ENCODE peak calls at places on chromosomes 6 and 20, in six cellular contexts. One of them, this sample, is unnamed.

GRCh38 chr6:51001399-51001798 is 182.7 kb downstream of the TFAP2B start:
- DNase-seq in H1: no peak
- DNase-seq in GM12878: no peak
- DNase-seq in K562: no peak
- DNase-seq in HCT116: no peak
- DNase-seq in HepG2: no peak
- DNase-seq in this sample: no peak

GRCh38 chr20:56774873-56775272 is 145.8 kb downstream of the TFAP2C start:
- DNase-seq in H1: no peak
- DNase-seq in GM12878: no peak
- DNase-seq in K562: no peak
- DNase-seq in HCT116: no peak
- DNase-seq in HepG2: no peak
- DNase-seq in this sample: no peak

GRCh38 chr6:7769702-7770101 is 43.8 kb downstream of the BMP6 start:
- DNase-seq in H1: no peak
- DNase-seq in GM12878: no peak
- DNase-seq in K562: no peak
- DNase-seq in HCT116: no peak
- DNase-seq in HepG2: no peak
- DNase-seq in this sample: no peak

GRCh38 chr20:56574531-56575142 is 41.6 kb downstream of the FAM209B start:
- DNase-seq in H1: no peak
- DNase-seq in GM12878: no peak
- DNase-seq in K562: no peak
- DNase-seq in HCT116: no peak
- DNase-seq in HepG2: no peak
- DNase-seq in this sample: no peak

GRCh38 chr20:58903636-58904035 is 51.1 kb downstream of the GNAS start:
- DNase-seq in H1: no peak
- DNase-seq in GM12878: no peak
- DNase-seq in K562: no peak
- DNase-seq in HCT116: no peak
- DNase-seq in HepG2: no peak
- DNase-seq in this sample: no peak

GRCh38 chr6:35487653-35488516 is 9.0 kb downstream of the TEAD3 start:
- DNase-seq in H1: no peak
- DNase-seq in GM12878: no peak
- DNase-seq in K562: no peak
- DNase-seq in HCT116: no peak
- DNase-seq in HepG2: no peak
- DNase-seq in this sample: no peak

GRCh38 chr20:58109918-58110635 is 118.4 kb downstream of the ANKRD60 start:
- DNase-seq in H1: no peak
- DNase-seq in GM12878: no peak
- DNase-seq in K562: no peak
- DNase-seq in HCT116: no peak
- DNase-seq in HepG2: no peak
- DNase-seq in this sample: no peak

GRCh38 chr20:17504898-17505663 is 26.1 kb downstream of the BFSP1 start:
- DNase-seq in H1: no peak
- DNase-seq in GM12878: peak; percentile 25
- DNase-seq in K562: peak; percentile 24
- DNase-seq in HCT116: peak; percentile 27
- DNase-seq in HepG2: peak; percentile 64
- DNase-seq in this sample: no peak

GRCh38 chr20:44301285-44301684 is 9.7 kb downstream of the FITM2 start:
- DNase-seq in H1: no peak
- DNase-seq in GM12878: no peak
- DNase-seq in K562: no peak
- DNase-seq in HCT116: no peak
- DNase-seq in HepG2: no peak
- DNase-seq in this sample: no peak

GRCh38 chr6:157323924-157324276 is 581 bp upstream of the TMEM242 start:
- DNase-seq in H1: no peak
- DNase-seq in GM12878: no peak
- DNase-seq in K562: peak; percentile 63
- DNase-seq in HCT116: peak; percentile 45
- DNase-seq in HepG2: peak; percentile 81
- DNase-seq in this sample: peak; percentile 40

GRCh38 chr6:20686142-20686541 is 151.9 kb downstream of the CDKAL1 start:
- DNase-seq in H1: peak; percentile 10
- DNase-seq in GM12878: no peak
- DNase-seq in K562: no peak
- DNase-seq in HCT116: no peak
- DNase-seq in HepG2: no peak
- DNase-seq in this sample: no peak

GRCh38 chr6:145077382-145077781 is 657.9 kb downstream of the EPM2A start:
- DNase-seq in H1: no peak
- DNase-seq in GM12878: no peak
- DNase-seq in K562: no peak
- DNase-seq in HCT116: no peak
- DNase-seq in HepG2: no peak
- DNase-seq in this sample: no peak

GRCh38 chr6:42449917-42450313 is 1.8 kb downstream of the TRERF1 start:
- DNase-seq in H1: no peak
- DNase-seq in GM12878: no peak
- DNase-seq in K562: no peak
- DNase-seq in HCT116: no peak
- DNase-seq in HepG2: no peak
- DNase-seq in this sample: no peak

GRCh38 chr6:148146717-148147116 is 195.9 kb upstream of the SASH1 start:
- DNase-seq in H1: peak; percentile 3
- DNase-seq in GM12878: no peak
- DNase-seq in K562: no peak
- DNase-seq in HCT116: peak; percentile 13
- DNase-seq in HepG2: no peak
- DNase-seq in this sample: no peak

GRCh38 chr20:37071481-37071911 is 24.3 kb downstream of the RBL1 start:
- DNase-seq in H1: no peak
- DNase-seq in GM12878: peak; percentile 24
- DNase-seq in K562: no peak
- DNase-seq in HCT116: no peak
- DNase-seq in HepG2: no peak
- DNase-seq in this sample: no peak

GRCh38 chr6:15292721-15293302 is 46.9 kb downstream of the JARID2 start:
- DNase-seq in H1: no peak
- DNase-seq in GM12878: no peak
- DNase-seq in K562: no peak
- DNase-seq in HCT116: no peak
- DNase-seq in HepG2: no peak
- DNase-seq in this sample: no peak

GRCh38 chr6:219641-220198 is 72.6 kb upstream of the DUSP22 start:
- DNase-seq in H1: no peak
- DNase-seq in GM12878: no peak
- DNase-seq in K562: peak; percentile 72
- DNase-seq in HCT116: no peak
- DNase-seq in HepG2: peak; percentile 71
- DNase-seq in this sample: no peak

GRCh38 chr6:40759259-40759658 is 172.1 kb upstream of the LRFN2 start:
- DNase-seq in H1: no peak
- DNase-seq in GM12878: no peak
- DNase-seq in K562: no peak
- DNase-seq in HCT116: no peak
- DNase-seq in HepG2: no peak
- DNase-seq in this sample: no peak

GRCh38 chr6:134422426-134423231 is 104.7 kb upstream of the SGK1 start:
- DNase-seq in H1: no peak
- DNase-seq in GM12878: no peak
- DNase-seq in K562: peak; percentile 12
- DNase-seq in HCT116: peak; percentile 28
- DNase-seq in HepG2: peak; percentile 20
- DNase-seq in this sample: no peak

GRCh38 chr20:62967149-62967501 is 14.6 kb downstream of the SLC17A9 start:
- DNase-seq in H1: no peak
- DNase-seq in GM12878: no peak
- DNase-seq in K562: no peak
- DNase-seq in HCT116: no peak
- DNase-seq in HepG2: no peak
- DNase-seq in this sample: no peak
- H3K27me3 ChIP-seq in H1: no peaks in the 10 kb centered on the region
- H3K27me3 ChIP-seq in GM12878: no peaks in the 10 kb centered on the region
- H3K27me3 ChIP-seq in K562: peaks cover 99% of the 10 kb centered on the region
- H3K27me3 ChIP-seq in HCT116: no peaks in the 10 kb centered on the region
- H3K27me3 ChIP-seq in HepG2: peaks cover 15% of the 10 kb centered on the region
- H3K27me3 ChIP-seq in this sample: peaks cover under 1% of the 10 kb centered on the region

GRCh38 chr20:35353646-35354045 is 58.1 kb downstream of the UQCC1 start:
- DNase-seq in H1: no peak
- DNase-seq in GM12878: no peak
- DNase-seq in K562: no peak
- DNase-seq in HCT116: no peak
- DNase-seq in HepG2: no peak
- DNase-seq in this sample: no peak

GRCh38 chr20:35360033-35360432 is 51.7 kb downstream of the UQCC1 start:
- DNase-seq in H1: no peak
- DNase-seq in GM12878: no peak
- DNase-seq in K562: no peak
- DNase-seq in HCT116: no peak
- DNase-seq in HepG2: no peak
- DNase-seq in this sample: no peak

GRCh38 chr20:35359335-35359997 is 52.3 kb downstream of the UQCC1 start:
- DNase-seq in H1: no peak
- DNase-seq in GM12878: no peak
- DNase-seq in K562: no peak
- DNase-seq in HCT116: no peak
- DNase-seq in HepG2: no peak
- DNase-seq in this sample: no peak

DNA sequence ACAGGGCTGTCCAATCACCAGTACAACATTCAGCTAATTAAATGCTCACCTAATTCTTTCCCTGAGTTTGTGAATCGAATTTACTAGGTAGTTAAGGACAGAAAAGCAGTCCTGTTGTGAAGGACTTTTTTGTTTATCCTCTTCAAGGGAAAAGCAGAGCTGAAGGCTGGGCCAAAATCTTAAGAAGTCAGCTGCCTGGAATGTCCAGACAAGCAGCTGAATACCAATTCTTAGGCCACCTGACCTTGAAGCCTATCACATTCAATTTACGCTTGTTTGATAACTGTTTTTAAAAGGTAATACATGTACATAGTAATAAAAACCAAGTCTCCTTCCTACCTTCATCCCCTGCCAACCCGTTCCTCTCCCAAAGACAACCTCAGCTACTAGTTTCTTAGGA is 56.4 kb downstream of the UQCC1 start:
- DNase-seq in H1: no peak
- DNase-seq in GM12878: no peak
- DNase-seq in K562: no peak
- DNase-seq in HCT116: no peak
- DNase-seq in HepG2: no peak
- DNase-seq in this sample: no peak
- H3K36me3 ChIP-seq in H1: no peaks in the 10 kb centered on the region
- H3K36me3 ChIP-seq in GM12878: no peaks in the 10 kb centered on the region
- H3K36me3 ChIP-seq in K562: peaks cover 49% of the 10 kb centered on the region
- H3K36me3 ChIP-seq in HCT116: peaks cover 13% of the 10 kb centered on the region
- H3K36me3 ChIP-seq in HepG2: peaks cover 47% of the 10 kb centered on the region
- H3K36me3 ChIP-seq in this sample: peaks cover 40% of the 10 kb centered on the region

DNA sequence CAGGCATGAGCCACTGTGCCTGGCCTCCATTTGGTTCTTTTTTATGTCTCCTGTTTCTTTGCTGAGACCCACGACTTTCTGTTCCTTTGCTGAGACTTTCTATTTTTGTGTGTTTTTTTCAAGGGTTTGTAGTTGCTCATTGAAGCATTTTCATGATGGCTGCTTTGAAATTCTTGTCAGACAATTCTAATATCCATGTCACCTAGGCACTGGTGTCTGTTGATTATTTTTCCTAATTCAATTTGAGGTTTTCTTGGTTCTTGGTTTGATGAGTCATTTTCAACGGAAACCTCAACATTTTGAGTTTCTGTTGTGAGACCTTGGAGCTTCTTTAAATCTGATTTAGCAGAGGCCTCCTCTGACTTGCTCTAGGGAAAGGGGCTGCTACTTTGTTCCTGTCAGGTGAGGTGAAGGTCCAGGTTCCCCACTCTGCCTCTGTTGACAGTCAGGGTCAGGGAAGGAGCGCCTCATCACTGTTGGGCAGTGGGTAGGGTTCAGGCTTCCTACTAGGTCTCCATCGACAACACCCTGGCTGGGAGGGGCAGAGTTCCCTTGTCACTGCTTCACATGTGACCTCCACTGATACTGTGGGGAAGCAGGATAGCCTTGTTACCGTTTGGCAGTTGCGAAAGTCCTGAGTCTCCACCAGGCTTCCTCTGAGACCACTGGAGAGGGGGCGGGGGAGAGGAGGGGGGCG is 67.2 kb upstream of the RNF24 start:
- DNase-seq in H1: no peak
- DNase-seq in GM12878: peak; percentile 59
- DNase-seq in K562: peak; percentile 76
- DNase-seq in HCT116: no peak
- DNase-seq in HepG2: peak; percentile 89
- DNase-seq in this sample: peak; percentile 44
- TF ChIP-seq ZNF274 in H1: no peak
- TF ChIP-seq ZNF274 in GM12878: no peak
- TF ChIP-seq ZNF274 in K562: no peak
- TF ChIP-seq ZNF274 in HCT116: no peak
- TF ChIP-seq ZNF274 in HepG2: no peak
- TF ChIP-seq ZNF274 in this sample: no peak

GRCh38 chr20:24470782-24471582 is 1.6 kb downstream of the SYNDIG1 start:
- DNase-seq in H1: no peak
- DNase-seq in GM12878: no peak
- DNase-seq in K562: no peak
- DNase-seq in HCT116: no peak
- DNase-seq in HepG2: no peak
- DNase-seq in this sample: no peak

GRCh38 chr20:24468401-24469115 is 871 bp upstream of the SYNDIG1 start:
- DNase-seq in H1: no peak
- DNase-seq in GM12878: no peak
- DNase-seq in K562: no peak
- DNase-seq in HCT116: no peak
- DNase-seq in HepG2: no peak
- DNase-seq in this sample: no peak

GRCh38 chr20:24472426-24472825 is 3.0 kb downstream of the SYNDIG1 start:
- DNase-seq in H1: no peak
- DNase-seq in GM12878: no peak
- DNase-seq in K562: no peak
- DNase-seq in HCT116: no peak
- DNase-seq in HepG2: no peak
- DNase-seq in this sample: no peak

GRCh38 chr20:24470031-24470781 is 777 bp downstream of the SYNDIG1 start:
- DNase-seq in H1: no peak
- DNase-seq in GM12878: no peak
- DNase-seq in K562: no peak
- DNase-seq in HCT116: no peak
- DNase-seq in HepG2: no peak
- DNase-seq in this sample: no peak

GRCh38 chr20:24469116-24470030 is at the start of gene SYNDIG1:
- DNase-seq in H1: no peak
- DNase-seq in GM12878: no peak
- DNase-seq in K562: no peak
- DNase-seq in HCT116: no peak
- DNase-seq in HepG2: no peak
- DNase-seq in this sample: no peak
- H3K27me3 ChIP-seq in H1: peaks cover 58% of the 10 kb centered on the region
- H3K27me3 ChIP-seq in GM12878: peaks cover 9% of the 10 kb centered on the region
- H3K27me3 ChIP-seq in K562: peaks cover 15% of the 10 kb centered on the region
- H3K27me3 ChIP-seq in HCT116: peaks cover 23% of the 10 kb centered on the region
- H3K27me3 ChIP-seq in HepG2: peaks cover 71% of the 10 kb centered on the region
- H3K27me3 ChIP-seq in this sample: peaks cover 29% of the 10 kb centered on the region

GRCh38 chr20:47669489-47669888 is 115.8 kb downstream of the SULF2 start:
- DNase-seq in H1: no peak
- DNase-seq in GM12878: no peak
- DNase-seq in K562: no peak
- DNase-seq in HCT116: no peak
- DNase-seq in HepG2: no peak
- DNase-seq in this sample: no peak
- H3K36me3 ChIP-seq in H1: no peaks in the 10 kb centered on the region
- H3K36me3 ChIP-seq in GM12878: no peaks in the 10 kb centered on the region
- H3K36me3 ChIP-seq in K562: no peaks in the 10 kb centered on the region
- H3K36me3 ChIP-seq in HCT116: no peaks in the 10 kb centered on the region
- H3K36me3 ChIP-seq in HepG2: no peaks in the 10 kb centered on the region
- H3K36me3 ChIP-seq in this sample: peaks cover 90% of the 10 kb centered on the region

This sample was measured in NT2/D1.